ENCODE peak calls at places on chromosomes 13 and 19, in five cellular contexts. G, T, Y, P and K are unnamed samples.

GRCh38 chr19:53849237-53849676 is 18.4 kb upstream of the MYADM start:
- DNase-seq in G (peak; percentile 80), T (no peak), Y (no peak), P (no peak), K (peak; percentile 23)

GRCh38 chr13:79225487-79226232 is 180.4 kb downstream of the RBM26 start:
- DNase-seq in G (no peak), T (no peak), Y (no peak), P (no peak), K (no peak)

GRCh38 chr13:93058301-93058700 is 168.3 kb upstream of the GPC6 start:
- DNase-seq in G (no peak), T (no peak), Y (no peak), P (no peak), K (no peak)

GRCh38 chr13:43880451-43880850 is 747 bp downstream of the LACC1 start:
- DNase-seq in G (peak; percentile 11), T (no peak), Y (no peak), P (no peak), K (no peak)

GRCh38 chr19:51142119-51142518 is at the start of gene SIGLEC7:
- DNase-seq in G (no peak), T (no peak), Y (no peak), P (no peak), K (no peak)

GRCh38 chr19:36460046-36460445 is 29.3 kb downstream of the ZNF566 start:
- DNase-seq in G (no peak), T (no peak), Y (no peak), P (no peak), K (peak; percentile 29)

GRCh38 chr13:94896238-94896637 is 183.9 kb upstream of the SOX21 start:
- DNase-seq in G (no peak), T (no peak), Y (no peak), P (no peak), K (no peak)

GRCh38 chr13:96696501-96696900 is 297.8 kb downstream of the OXGR1 start:
- DNase-seq in G (peak; percentile 14), T (no peak), Y (no peak), P (no peak), K (no peak)

GRCh38 chr13:43285891-43286602 is 262.7 kb downstream of the DNAJC15 start:
- DNase-seq in G (no peak), T (no peak), Y (no peak), P (no peak), K (peak; percentile 68)

GRCh38 chr19:46951236-46951986 is 68.2 kb upstream of the NPAS1 start:
- DNase-seq in G (no peak), T (peak; percentile 70), Y (no peak), P (no peak), K (peak; percentile 45)

GRCh38 chr19:16920816-16921529 is 32.2 kb downstream of the F2RL3 start:
- DNase-seq in G (peak; percentile 84), T (no peak), Y (no peak), P (no peak), K (peak; percentile 88)

GRCh38 chr13:23509781-23510543 is 60.2 kb upstream of the TNFRSF19 start:
- DNase-seq in G (peak; percentile 97), T (no peak), Y (no peak), P (no peak), K (peak; percentile 94)

GRCh38 chr19:10173527-10173926 is 21.2 kb downstream of the DNMT1 start:
- DNase-seq in G (peak; percentile 71), T (no peak), Y (no peak), P (no peak), K (peak; percentile 50)

GRCh38 chr19:17549088-17549740 is 6.2 kb upstream of the COLGALT1 start:
- DNase-seq in G (peak; percentile 8), T (no peak), Y (no peak), P (no peak), K (no peak)

GRCh38 chr13:75445717-75446529 is 36.0 kb downstream of the TBC1D4 start:
- DNase-seq in G (peak; percentile 83), T (no peak), Y (no peak), P (no peak), K (peak; percentile 34)

GRCh38 chr19:48587387-48587786 is 19.2 kb upstream of the SPACA4 start:
- DNase-seq in G (no peak), T (no peak), Y (no peak), P (no peak), K (no peak)

GRCh38 chr19:19399733-19400438 is 5.6 kb upstream of the GATAD2A start:
- DNase-seq in G (peak; percentile 46), T (no peak), Y (no peak), P (no peak), K (peak; percentile 38)

GRCh38 chr19:1412995-1413889 is 5.9 kb downstream of the DAZAP1 start:
- DNase-seq in G (no peak), T (peak; percentile 71), Y (no peak), P (no peak), K (no peak)

GRCh38 chr19:12293771-12294307 is 844 bp downstream of the ZNF44 start:
- DNase-seq in G (peak; percentile 82), T (peak; percentile 87), Y (peak; percentile 21), P (peak; percentile 56), K (peak; percentile 46)

GRCh38 chr13:42885325-42885724 is 103.9 kb downstream of the FAM216B start:
- DNase-seq in G (no peak), T (no peak), Y (no peak), P (no peak), K (no peak)

GRCh38 chr19:37309834-37310575 is 60.9 kb upstream of the ZNF527 start:
- DNase-seq in G (no peak), T (no peak), Y (no peak), P (peak; percentile 3), K (no peak)

GRCh38 chr19:1933942-1934341 is 7.0 kb upstream of the CSNK1G2 start:
- DNase-seq in G (no peak), T (no peak), Y (no peak), P (no peak), K (no peak)

GRCh38 chr19:45630463-45630862 is 8.7 kb downstream of the EML2 start:
- DNase-seq in G (peak; percentile 82), T (no peak), Y (no peak), P (no peak), K (peak; percentile 96)

GRCh38 chr13:51681037-51681678 is 96.9 kb downstream of the WDFY2 start:
- DNase-seq in G (peak; percentile 86), T (no peak), Y (no peak), P (no peak), K (peak; percentile 88)

GRCh38 chr19:12676384-12676792 is 5.3 kb downstream of the DHPS start:
- DNase-seq in G (peak; percentile 57), T (peak; percentile 81), Y (peak; percentile 79), P (peak; percentile 68), K (peak; percentile 66)

GRCh38 chr13:40377783-40378182 is 288.7 kb downstream of the FOXO1 start:
- DNase-seq in G (peak; percentile 92), T (no peak), Y (no peak), P (no peak), K (no peak)

GRCh38 chr13:24737042-24737441 is 26.9 kb upstream of the RNF17 start:
- DNase-seq in G (no peak), T (no peak), Y (no peak), P (no peak), K (no peak)